ENCODE peak calls at places on chromosomes 5 and 9, in six cellular contexts. F, N, E, J, P and K are unnamed samples.

GRCh38 chr9:88530051-88530450 is 4.9 kb upstream of the NXNL2 start:
- DNase-seq in F (no peak), N (no peak), E (no peak), J (no peak), P (peak; percentile 74), K (no peak)

GRCh38 chr9:101275671-101276250 is 109.0 kb downstream of the BAAT start:
- DNase-seq in F (no peak), N (no peak), E (no peak), J (no peak), P (no peak), K (no peak)

GRCh38 chr5:132500244-132500930 is 9.8 kb upstream of the IRF1 start:
- DNase-seq in F (no peak), N (no peak), E (no peak), J (no peak), P (no peak), K (peak; percentile 62)

GRCh38 chr5:4924581-4924980 is 215.5 kb upstream of the ADAMTS16 start:
- DNase-seq in F (no peak), N (no peak), E (no peak), J (no peak), P (peak; percentile 37), K (no peak)

GRCh38 chr9:111150241-111150640 is 112.0 kb upstream of the LPAR1 start:
- DNase-seq in F (no peak), N (no peak), E (no peak), J (no peak), P (no peak), K (no peak)

GRCh38 chr5:36944607-36945225 is 68.1 kb downstream of the NIPBL start:
- DNase-seq in F (no peak), N (peak; percentile 75), E (peak; percentile 25), J (no peak), P (peak; percentile 76), K (no peak)

GRCh38 chr9:121598167-121599000 is 53.0 kb upstream of the DAB2IP start:
- DNase-seq in F (peak; percentile 78), N (no peak), E (no peak), J (peak; percentile 93), P (peak; percentile 75), K (peak; percentile 92)

GRCh38 chr5:107615173-107615856 is 55.4 kb downstream of the EFNA5 start:
- DNase-seq in F (no peak), N (no peak), E (no peak), J (no peak), P (no peak), K (no peak)

GRCh38 chr9:99173570-99174504 is 47.9 kb downstream of the ALG2 start:
- DNase-seq in F (no peak), N (no peak), E (peak; percentile 42), J (no peak), P (no peak), K (no peak)

GRCh38 chr5:32369542-32370155 is 56.9 kb upstream of the MTMR12 start:
- DNase-seq in F (no peak), N (no peak), E (no peak), J (no peak), P (no peak), K (no peak)

GRCh38 chr5:115184780-115185179 is 15.1 kb upstream of the TRIM36 start:
- DNase-seq in F (no peak), N (no peak), E (no peak), J (no peak), P (no peak), K (no peak)

GRCh38 chr5:58012103-58012502 is 447.8 kb downstream of the PLK2 start:
- DNase-seq in F (no peak), N (no peak), E (no peak), J (no peak), P (peak; percentile 25), K (no peak)

GRCh38 chr5:83306572-83307241 is 164.8 kb upstream of the VCAN start:
- DNase-seq in F (no peak), N (peak; percentile 75), E (peak; percentile 68), J (no peak), P (peak; percentile 93), K (no peak)

GRCh38 chr9:134188421-134189166 is 24.2 kb upstream of the RNU6ATAC start:
- DNase-seq in F (no peak), N (no peak), E (no peak), J (no peak), P (no peak), K (no peak)

GRCh38 chr9:78821126-78821822 is 524.3 kb downstream of the PSAT1 start:
- DNase-seq in F (no peak), N (peak; percentile 45), E (peak; percentile 47), J (no peak), P (peak; percentile 43), K (no peak)

GRCh38 chr5:178899289-178899688 is 3.6 kb downstream of the ZFP2 start:
- DNase-seq in F (no peak), N (no peak), E (no peak), J (no peak), P (no peak), K (no peak)

GRCh38 chr5:156687514-156687913 is 162.6 kb upstream of the PPP1R2B start:
- DNase-seq in F (no peak), N (no peak), E (no peak), J (no peak), P (no peak), K (no peak)

GRCh38 chr5:58266402-58266801 is 193.5 kb downstream of the PLK2 start:
- DNase-seq in F (no peak), N (no peak), E (no peak), J (no peak), P (peak; percentile 49), K (no peak)

GRCh38 chr5:123157797-123158528 is 68.9 kb downstream of the PRDM6 start:
- DNase-seq in F (no peak), N (no peak), E (no peak), J (no peak), P (peak; percentile 88), K (no peak)

GRCh38 chr9:16291921-16292320 is 578.5 kb downstream of the BNC2 start:
- DNase-seq in F (no peak), N (no peak), E (no peak), J (peak; percentile 2), P (no peak), K (no peak)

GRCh38 chr5:140362875-140363630 is 3.1 kb downstream of the SLC4A9 start:
- DNase-seq in F (peak; percentile 90), N (peak; percentile 85), E (peak; percentile 93), J (peak; percentile 93), P (peak; percentile 47), K (peak; percentile 91)

GRCh38 chr5:179827684-179828083 is 7.0 kb downstream of the SQSTM1 start:
- DNase-seq in F (no peak), N (no peak), E (peak; percentile 24), J (no peak), P (peak; percentile 62), K (no peak)

GRCh38 chr5:107514305-107514704 is 156.4 kb downstream of the EFNA5 start:
- DNase-seq in F (no peak), N (peak; percentile 69), E (no peak), J (no peak), P (peak; percentile 48), K (no peak)

GRCh38 chr5:94969174-94969573 is 315.7 kb downstream of the MCTP1 start:
- DNase-seq in F (no peak), N (peak; percentile 33), E (no peak), J (no peak), P (peak; percentile 69), K (no peak)
- TF ChIP-seq CTCF in F (no peak), N (no peak), E (no peak), J (peak; percentile 45), P (peak; percentile 40), K (peak; percentile 51)

DNA sequence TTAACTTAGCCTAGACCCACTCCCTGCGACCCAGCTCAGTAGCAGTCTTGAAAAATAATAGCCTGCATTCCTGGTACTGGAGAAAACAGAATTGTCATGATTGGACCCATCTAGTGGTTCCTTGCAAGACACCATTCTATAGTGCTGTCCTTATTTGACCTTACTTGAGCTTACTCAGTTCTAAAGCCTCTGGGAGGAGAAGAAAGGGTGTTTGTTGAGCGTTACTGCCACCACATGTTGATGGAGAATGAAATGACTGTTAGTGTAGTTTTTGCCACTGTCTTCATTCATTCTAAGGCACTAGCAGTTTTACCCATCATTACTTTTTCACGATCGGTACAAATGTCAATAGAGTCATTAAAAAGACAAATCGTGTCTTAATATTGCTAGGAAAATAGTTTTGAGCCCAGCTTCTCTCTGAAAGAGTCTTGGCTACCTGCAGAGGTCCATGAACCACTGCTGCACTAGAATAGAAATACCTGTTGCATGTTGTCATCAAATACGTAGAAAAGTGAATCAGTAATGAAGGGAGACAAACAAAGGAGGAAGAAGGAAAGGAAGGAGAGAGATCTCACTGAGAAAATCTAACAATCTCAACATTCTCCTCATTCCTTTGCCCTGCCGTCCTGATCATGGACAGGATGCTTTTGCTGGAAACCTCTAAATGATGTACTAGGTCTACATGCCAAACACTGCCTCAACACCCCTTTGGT is 96.0 kb downstream of the LIX1 start:
- DNase-seq in F (no peak), N (no peak), E (no peak), J (no peak), P (peak; percentile 36), K (no peak)
- TF ChIP-seq CTCF in F (no peak), N (no peak), E (no peak), J (no peak), P (no peak), K (peak; percentile 41)

DNA sequence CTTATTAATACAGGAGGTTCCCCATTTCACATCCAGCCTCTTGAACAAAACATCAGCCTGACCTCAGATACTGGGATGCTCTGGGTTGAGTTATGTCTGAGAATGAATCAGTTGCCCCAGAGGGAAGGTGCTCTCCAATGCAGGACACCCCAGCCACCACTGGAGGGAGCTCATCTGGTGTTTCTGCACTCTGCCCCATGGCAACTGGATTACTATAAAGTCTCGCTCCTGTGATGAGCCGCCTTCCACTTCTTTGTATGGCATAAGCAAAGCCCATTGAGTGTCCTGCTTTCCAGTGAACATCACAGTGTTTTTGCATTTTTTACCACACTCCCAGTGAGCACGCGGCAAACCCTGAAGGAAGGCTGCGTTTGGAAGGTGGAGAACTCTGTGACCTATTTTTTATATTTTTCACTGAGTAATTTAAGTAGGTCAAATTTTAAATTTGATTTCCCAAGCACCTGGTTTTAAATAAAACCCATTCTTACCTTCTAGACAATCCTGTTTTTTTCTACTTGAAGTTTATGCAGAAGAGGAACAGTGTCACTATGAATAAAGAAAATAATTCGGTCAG is 176.9 kb upstream of the WWC1 start:
- DNase-seq in F (peak; percentile 23), N (peak; percentile 77), E (peak; percentile 67), J (peak; percentile 84), P (peak; percentile 36), K (no peak)
- TF ChIP-seq CTCF in F (peak; percentile 66), N (peak; percentile 91), E (peak; percentile 81), J (peak; percentile 93), P (peak; percentile 80), K (peak; percentile 57)

DNA sequence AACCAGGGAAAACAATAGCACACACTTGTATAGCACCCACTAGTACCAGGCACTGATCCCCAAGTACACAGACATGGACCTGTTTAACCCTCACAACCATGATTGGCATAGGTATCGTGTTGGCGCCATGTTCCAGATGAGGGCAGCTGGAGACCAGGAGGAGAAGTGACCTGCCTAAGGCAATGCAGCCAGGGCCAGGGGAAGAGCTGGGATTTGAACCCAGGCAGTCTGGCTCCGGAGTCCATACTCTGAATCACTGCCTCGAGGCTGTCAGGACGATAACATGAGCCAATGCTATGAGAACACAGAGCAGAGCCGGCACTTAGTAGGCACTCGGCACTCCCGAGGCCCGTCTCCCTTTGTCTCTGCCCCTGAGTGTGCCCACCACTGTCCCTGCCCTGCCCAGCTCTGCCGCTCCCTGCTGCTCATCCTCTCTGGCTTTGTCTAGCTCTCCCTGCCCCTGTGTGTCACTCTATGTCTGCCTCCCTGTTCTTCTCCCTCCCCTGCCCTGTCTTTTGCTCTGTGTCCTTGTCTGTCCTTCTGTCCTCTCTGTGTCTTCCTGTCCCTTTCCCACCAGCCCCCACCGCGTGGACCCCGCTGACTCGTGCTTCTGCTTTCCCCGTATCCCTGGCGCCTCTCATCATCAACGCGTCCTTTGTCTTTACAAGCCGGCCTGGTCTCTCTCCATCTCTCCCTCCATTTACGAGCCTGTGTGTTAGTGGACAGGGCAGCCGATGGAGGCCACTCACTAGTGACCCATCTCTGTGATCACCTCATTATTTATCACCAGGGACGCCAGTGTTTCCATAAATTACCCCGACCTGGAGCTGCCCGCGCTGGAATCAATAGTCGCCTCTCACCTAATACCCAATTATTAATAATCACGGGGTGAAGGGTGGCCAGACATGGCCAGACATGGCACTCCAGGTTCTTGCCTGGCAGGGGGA is 99.4 kb upstream of the MVB12B start:
- DNase-seq in F (no peak), N (no peak), E (no peak), J (peak; percentile 15), P (no peak), K (peak; percentile 77)
- TF ChIP-seq CTCF in F (no peak), N (no peak), E (no peak), J (no peak), P (no peak), K (no peak)